ENCODE peak calls at places on chromosomes 13 and 19, in ten cellular contexts. L, F, E, N, V, U, J, H, D and B are unnamed samples.
A peak's percentile ranks its signal among the peaks of the same experiment; 100 is the strongest.

GRCh38 chr13:41455725-41456419 is 1.5 kb upstream of the RGCC start:
- DNase-seq in L (no peak), F (no peak), E (no peak), N (no peak), V (no peak), U (no peak), J (no peak), H (no peak), D (peak; percentile 43), B (no peak)

GRCh38 chr19:55266840-55267239 is 8.0 kb upstream of the PPP6R1 start:
- DNase-seq in L (no peak), F (no peak), E (no peak), N (no peak), V (no peak), U (no peak), J (no peak), H (no peak), D (no peak), B (no peak)

GRCh38 chr13:95039415-95039814 is 261.8 kb downstream of the ABCC4 start:
- DNase-seq in L (no peak), F (no peak), E (no peak), N (no peak), V (no peak), U (no peak), J (no peak), H (no peak), D (no peak), B (no peak)

GRCh38 chr19:45578861-45579260 is 5.7 kb downstream of the OPA3 start:
- DNase-seq in L (no peak), F (no peak), E (no peak), N (no peak), V (no peak), U (no peak), J (no peak), H (no peak), D (no peak), B (no peak)

GRCh38 chr13:114062341-114062740 is 70.1 kb downstream of the RASA3 start:
- DNase-seq in L (no peak), F (no peak), E (no peak), N (no peak), V (no peak), U (no peak), J (no peak), H (no peak), D (no peak), B (no peak)

GRCh38 chr13:27619711-27620376 is 485 bp downstream of the LNX2 start:
- DNase-seq in L (peak; percentile 2), F (peak; percentile 59), E (peak; percentile 39), N (no peak), V (peak; percentile 35), U (no peak), J (no peak), H (peak; percentile 67), D (peak; percentile 33), B (no peak)

GRCh38 chr19:36032251-36033104 is at the start of gene CLIP3:
- DNase-seq in L (no peak), F (no peak), E (peak; percentile 74), N (peak; percentile 54), V (peak; percentile 42), U (peak; percentile 71), J (peak; percentile 29), H (peak; percentile 88), D (no peak), B (no peak)

GRCh38 chr19:1825909-1826556 is 14.0 kb upstream of the ATP8B3 start:
- DNase-seq in L (peak; percentile 64), F (peak; percentile 66), E (peak; percentile 71), N (peak; percentile 54), V (peak; percentile 78), U (peak; percentile 45), J (peak; percentile 66), H (peak; percentile 61), D (peak; percentile 11), B (no peak)

GRCh38 chr19:39212377-39212742 is 8.3 kb upstream of the SYCN start:
- DNase-seq in L (peak; percentile 17), F (peak; percentile 26), E (peak; percentile 21), N (no peak), V (peak; percentile 66), U (no peak), J (peak; percentile 52), H (no peak), D (no peak), B (no peak)

GRCh38 chr13:112804374-112804773 is 114.5 kb downstream of the ATP11A start:
- DNase-seq in L (no peak), F (no peak), E (no peak), N (no peak), V (no peak), U (peak; percentile 14), J (no peak), H (no peak), D (no peak), B (no peak)